ENCODE peak calls at places on chromosomes 5 and 9, in five cellular contexts. D is mammary epithelial cell, W is fibroblast of lung, F is heart left ventricle, B is fibroblast of pulmonary artery. V is an unnamed sample.

GRCh38 chr9:110531776-110532175 is 47.8 kb downstream of the SVEP1 start:
- DNase-seq in W (peak), F (no peak), B (peak), D (no peak), V (no peak)

GRCh38 chr9:26710008-26710407 is 182.6 kb downstream of the CAAP1 start:
- DNase-seq in F (no peak), B (no peak), W (no peak), D (no peak), V (no peak)

GRCh38 chr9:8266861-8267260 is 467.3 kb upstream of the DMAC1 start:
- DNase-seq in F (no peak), W (no peak), D (no peak), B (no peak), V (no peak)

GRCh38 chr5:173429489-173430150 is 101.4 kb upstream of the STC2 start:
- DNase-seq in D (no peak), W (no peak), B (no peak), F (no peak), V (peak)

GRCh38 chr9:38047301-38048251 is 21.5 kb downstream of the SHB start:
- DNase-seq in F (peak), B (peak), D (peak), W (peak), V (peak)

GRCh38 chr9:113651896-113652295 is 188.4 kb downstream of the RGS3 start:
- DNase-seq in W (no peak), B (no peak), F (no peak), D (no peak), V (no peak)

GRCh38 chr5:125295405-125295872 is 549.0 kb upstream of the ZNF608 start:
- DNase-seq in F (no peak), D (peak), B (peak), W (peak), V (peak)

GRCh38 chr9:83056180-83056579 is 6.8 kb downstream of the RASEF start:
- DNase-seq in B (no peak), D (no peak), W (no peak), F (no peak), V (no peak)

GRCh38 chr9:71647094-71647591 is 121.2 kb downstream of the CEMIP2 start:
- DNase-seq in D (peak), B (peak), F (peak), W (peak), V (peak)

GRCh38 chr9:16275795-16276624 is 594.5 kb downstream of the BNC2 start:
- DNase-seq in W (no peak), B (no peak), D (no peak), F (no peak), V (peak)

GRCh38 chr5:103706939-103707682 is 144.5 kb upstream of the NUDT12 start:
- DNase-seq in W (no peak), F (no peak), B (no peak), D (no peak), V (no peak)

GRCh38 chr5:95760291-95761191 is 29.4 kb downstream of the RHOBTB3 start:
- DNase-seq in D (peak), F (no peak), W (peak), B (peak), V (peak)

GRCh38 chr9:84478996-84479395 is 138.4 kb upstream of the SLC28A3 start:
- DNase-seq in F (no peak), B (no peak), W (no peak), D (no peak), V (peak)

GRCh38 chr5:111227805-111228204 is 3.6 kb downstream of the CAMK4 start:
- DNase-seq in D (peak), F (peak), B (peak), W (peak), V (peak)

GRCh38 chr5:44565872-44566271 is 176.7 kb upstream of the FGF10 start:
- DNase-seq in D (peak), B (no peak), F (no peak), W (peak), V (no peak)

GRCh38 chr9:114397219-114397847 is 9.6 kb upstream of the AKNA start:
- DNase-seq in W (peak), B (no peak), F (no peak), D (no peak), V (no peak)

GRCh38 chr5:142110046-142110531 is 1.5 kb downstream of the NDFIP1 start:
- DNase-seq in W (peak), D (no peak), F (no peak), B (peak), V (no peak)

GRCh38 chr5:4765411-4765810 is 374.7 kb upstream of the ADAMTS16 start:
- DNase-seq in B (no peak), F (no peak), W (no peak), D (no peak), V (no peak)

GRCh38 chr9:1018121-1018520 is 32.0 kb upstream of the DMRT2 start:
- DNase-seq in B (peak), W (no peak), D (no peak), F (no peak), V (peak)

GRCh38 chr9:4463824-4464223 is 26.4 kb upstream of the SLC1A1 start:
- DNase-seq in D (no peak), F (no peak), B (peak), W (no peak), V (no peak)

GRCh38 chr5:124683917-124684555 is 62.4 kb downstream of the ZNF608 start:
- DNase-seq in W (no peak), B (no peak), F (no peak), D (no peak), V (no peak)

GRCh38 chr5:160450164-160450932 is 28.7 kb downstream of the PTTG1 start:
- DNase-seq in B (peak), W (no peak), D (no peak), F (no peak), V (no peak)

GRCh38 chr5:148454576-148454975 is 70.8 kb downstream of the FBXO38 start:
- DNase-seq in B (no peak), D (no peak), F (no peak), W (no peak), V (no peak)

GRCh38 chr5:96601811-96602244 is 60.3 kb upstream of the CAST start:
- DNase-seq in F (no peak), W (peak), D (peak), B (peak), V (peak)

GRCh38 chr5:130773813-130774212 is 391.2 kb downstream of the HINT1 start:
- DNase-seq in W (no peak), D (peak), F (no peak), B (no peak), V (peak)

GRCh38 chr5:103422756-103423155 is 139.8 kb downstream of the NUDT12 start:
- DNase-seq in F (no peak), B (no peak), W (no peak), D (no peak), V (no peak)

GRCh38 chr5:74266836-74267235 is 373.7 kb downstream of the ENC1 start:
- DNase-seq in D (no peak), B (no peak), W (no peak), F (no peak), V (no peak)

GRCh38 chr9:137619240-137620090 is 660 bp downstream of the EHMT1 start:
- DNase-seq in W (peak), B (peak), F (no peak), D (peak), V (no peak)

GRCh38 chr9:111948958-111949357 is 52.3 kb downstream of the UGCG start:
- DNase-seq in D (no peak), B (no peak), F (no peak), W (no peak), V (no peak)

GRCh38 chr9:79623799-79624721 is 52.3 kb downstream of the TLE4 start:
- DNase-seq in B (peak), W (no peak), F (peak), D (peak), V (peak)

GRCh38 chr5:130109152-130109551 is 204.9 kb downstream of the CHSY3 start:
- DNase-seq in D (peak), F (no peak), B (peak), W (peak), V (peak)

GRCh38 chr5:56625577-56625976 is 189.8 kb upstream of the MAP3K1 start:
- DNase-seq in D (peak), W (peak), F (no peak), B (peak), V (peak)

GRCh38 chr5:12330993-12331588 is 426.8 kb upstream of the CTNND2 start:
- DNase-seq in B (no peak), F (no peak), W (no peak), D (no peak), V (no peak)

GRCh38 chr5:9454491-9454890 is 91.4 kb downstream of the SEMA5A start:
- DNase-seq in F (no peak), W (no peak), D (no peak), B (no peak), V (no peak)

DNA sequence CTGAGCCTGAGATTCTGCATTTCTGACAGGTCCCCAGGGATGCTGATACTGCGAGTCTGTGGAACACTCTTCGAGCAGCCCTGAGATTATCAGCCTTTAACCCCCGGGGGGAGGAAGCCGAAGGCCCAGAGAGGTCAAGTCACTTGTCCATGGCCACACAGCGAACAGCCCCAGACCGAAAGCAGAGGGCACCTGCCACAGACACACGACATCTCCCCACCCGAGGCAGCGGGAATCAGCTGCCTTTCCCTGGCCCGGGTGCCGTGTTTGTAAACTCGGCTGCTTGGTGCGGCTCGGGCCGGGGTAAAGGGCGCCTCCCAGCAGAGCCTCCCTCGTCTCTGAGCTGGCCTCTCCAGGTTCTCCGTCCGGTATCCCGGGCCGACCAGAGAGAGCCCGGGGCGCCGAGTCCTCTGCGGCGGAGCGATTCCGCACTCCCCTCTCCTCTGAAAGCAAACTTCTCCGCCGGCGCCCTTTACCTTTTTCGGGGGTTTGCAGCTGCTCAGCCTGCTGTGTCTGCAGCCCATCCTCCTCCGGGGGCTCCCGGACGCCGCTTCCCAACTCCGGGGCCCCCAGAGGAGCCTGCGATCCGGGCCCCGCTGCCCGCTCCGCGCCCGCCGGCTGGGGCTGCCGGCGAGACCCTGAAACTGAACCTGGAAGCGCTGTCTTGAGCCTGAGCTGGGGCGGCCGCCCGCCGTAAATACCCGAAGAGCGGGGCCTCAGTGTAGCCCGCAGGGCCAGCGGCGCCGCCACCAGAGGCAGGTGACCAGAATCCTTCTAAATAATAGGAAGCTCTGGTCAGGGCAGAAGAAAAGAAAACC is at the start of gene CCDC69:
- DNase-seq in D (peak), F (peak), B (peak), W (peak), V (peak)
- TF ChIP-seq CTCF in D (no peak), F (peak), B (peak), W (peak), V (peak)

DNA sequence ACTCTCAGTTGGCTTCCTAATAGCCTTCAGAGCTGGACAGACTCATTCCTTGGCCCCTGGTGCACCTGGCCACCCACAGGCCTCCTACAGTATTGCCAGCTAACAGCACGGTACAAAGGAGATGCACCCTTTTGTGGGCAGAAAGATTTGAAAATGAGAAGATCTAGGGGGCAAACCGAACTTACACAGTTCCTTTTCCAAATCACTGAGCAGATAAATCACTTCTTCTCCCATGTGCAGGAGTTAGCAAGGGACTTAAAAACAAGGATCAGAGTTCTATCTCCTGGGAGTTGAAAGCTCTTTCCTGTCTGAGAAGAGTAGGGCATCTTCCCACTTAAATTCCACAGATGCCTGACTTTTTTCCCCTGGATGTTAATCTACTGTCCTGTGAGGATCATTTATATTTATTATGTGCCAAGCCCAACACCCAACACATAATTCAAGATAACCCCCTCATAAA is 207.4 kb upstream of the DAPK1 start:
- DNase-seq in W (no peak), D (peak), F (no peak), B (peak), V (no peak)
- TF ChIP-seq CTCF in W (peak), D (peak), F (no peak), B (peak), V (no peak)

GRCh38 chr5:1666812-1667588 is 132.6 kb downstream of the MRPL36 start:
- DNase-seq in W (no peak), B (peak), D (no peak), F (peak), V (no peak)
- TF ChIP-seq CTCF in W (peak), B (peak), D (peak), F (peak), V (peak)

GRCh38 chr9:77293949-77294348 is 116.6 kb downstream of the VPS13A start:
- DNase-seq in W (no peak), F (no peak), B (no peak), D (no peak), V (no peak)

GRCh38 chr9:77290373-77290772 is 113.0 kb downstream of the VPS13A start:
- DNase-seq in W (no peak), D (no peak), F (no peak), B (peak), V (no peak)

GRCh38 chr9:77291714-77292113 is 114.4 kb downstream of the VPS13A start:
- DNase-seq in W (peak), B (peak), F (no peak), D (peak), V (peak)
- TF ChIP-seq CTCF in W (peak), B (peak), F (no peak), D (peak), V (peak)